ENCODE peak calls at places on chromosomes 3 and 15, in nine cellular contexts. Y, Z, Q, M, X, T, C, W and J are unnamed samples.

GRCh38 chr3:33668618-33669017 is 49.4 kb downstream of the CLASP2 start:
- DNase-seq in X (no peak), M (no peak), W (no peak), Z (no peak), Q (no peak), C (no peak), Y (no peak), T (no peak), J (no peak)

GRCh38 chr3:45145681-45146614 is at the start of gene CDCP1:
- DNase-seq in Z (peak), X (no peak), M (no peak), W (no peak), T (no peak), Y (no peak), C (peak), Q (no peak), J (no peak)

GRCh38 chr3:154981201-154981600 is 98.9 kb upstream of the MME start:
- DNase-seq in Y (no peak), T (no peak), C (no peak), W (peak), Z (no peak), X (no peak), Q (no peak), M (no peak), J (no peak)

GRCh38 chr3:160801386-160802118 is 45.5 kb downstream of the PPM1L start:
- DNase-seq in M (peak), Z (no peak), Q (peak), Y (no peak), W (peak), X (peak), C (peak), T (peak), J (peak)

GRCh38 chr3:110900583-110900982 is 171.0 kb upstream of the NECTIN3 start:
- DNase-seq in Z (no peak), Q (no peak), C (no peak), T (no peak), M (no peak), Y (peak), X (peak), W (peak), J (no peak)

GRCh38 chr15:91214675-91215590 is 114.9 kb downstream of the SV2B start:
- DNase-seq in M (no peak), T (no peak), Z (no peak), Y (no peak), X (no peak), Q (no peak), C (no peak), W (no peak), J (no peak)

GRCh38 chr15:88681610-88682221 is 42.9 kb downstream of the ISG20 start:
- DNase-seq in Z (no peak), W (no peak), M (no peak), X (no peak), Y (no peak), Q (peak), T (no peak), C (no peak), J (peak)

GRCh38 chr15:70196314-70197291 is 98.9 kb upstream of the TLE3 start:
- DNase-seq in Q (no peak), M (no peak), T (peak), Z (peak), C (peak), X (peak), W (peak), Y (peak), J (peak)

GRCh38 chr3:192727032-192727847 is at the start of gene FGF12:
- DNase-seq in W (peak), Z (peak), C (peak), T (no peak), Y (peak), X (no peak), Q (peak), M (peak), J (peak)

GRCh38 chr15:74831813-74832495 is 5.5 kb downstream of the CPLX3 start:
- DNase-seq in W (no peak), C (no peak), Y (no peak), Q (no peak), X (no peak), Z (no peak), T (no peak), M (no peak), J (no peak)

GRCh38 chr3:194468086-194468485 is 18.7 kb downstream of the ATP13A3 start:
- DNase-seq in Y (peak), W (peak), C (no peak), M (no peak), Z (no peak), Q (no peak), X (no peak), T (no peak), J (no peak)

GRCh38 chr3:76561494-76562242 is 478.2 kb upstream of the ROBO2 start:
- DNase-seq in C (no peak), Q (no peak), W (no peak), X (no peak), M (no peak), Y (peak), Z (no peak), T (no peak), J (no peak)

GRCh38 chr15:40336129-40337122 is 4.3 kb downstream of the CCDC9B start:
- DNase-seq in W (no peak), T (no peak), X (no peak), C (no peak), Z (no peak), Q (no peak), M (no peak), Y (no peak), J (no peak)

GRCh38 chr3:78178740-78179139 is 1138.8 kb downstream of the ROBO2 start:
- DNase-seq in W (no peak), Q (no peak), C (no peak), X (no peak), Y (no peak), M (no peak), Z (no peak), T (no peak), J (no peak)

GRCh38 chr3:155805802-155806618 is at the start of gene C3orf33:
- DNase-seq in X (no peak), T (peak), W (peak), Y (peak), Z (peak), Q (peak), C (peak), M (peak), J (peak)

GRCh38 chr3:38059148-38059547 is 20.1 kb downstream of the DLEC1 start:
- DNase-seq in W (no peak), Q (no peak), Z (no peak), C (no peak), T (no peak), Y (no peak), X (no peak), M (no peak), J (no peak)

GRCh38 chr3:52281980-52282801 is 3.7 kb upstream of the WDR82 start:
- DNase-seq in X (no peak), M (no peak), Z (no peak), Y (no peak), C (no peak), W (peak), Q (no peak), T (peak), J (no peak)

GRCh38 chr3:88137836-88138235 is 11.9 kb upstream of the C3orf38 start:
- DNase-seq in W (peak), Q (no peak), X (no peak), T (no peak), M (no peak), Y (no peak), Z (no peak), C (no peak), J (no peak)

GRCh38 chr3:81308296-81308695 is 453.1 kb downstream of the GBE1 start:
- DNase-seq in T (no peak), C (no peak), W (peak), Z (no peak), Q (no peak), X (no peak), Y (peak), M (no peak), J (no peak)

GRCh38 chr3:52532517-52532837 is 1.2 kb downstream of the NT5DC2 start:
- DNase-seq in T (peak), X (no peak), Z (no peak), Y (peak), Q (peak), C (no peak), W (no peak), M (no peak), J (peak)

GRCh38 chr15:91578511-91578910 is 275.0 kb upstream of the SLCO3A1 start:
- DNase-seq in C (no peak), W (no peak), X (no peak), T (no peak), Q (no peak), Z (no peak), Y (no peak), M (no peak), J (no peak)

GRCh38 chr3:105466072-105466471 is 99.4 kb downstream of the ALCAM start:
- DNase-seq in C (no peak), M (no peak), Z (no peak), X (no peak), W (no peak), Y (no peak), T (no peak), Q (no peak), J (no peak)

GRCh38 chr3:133448478-133449122 is 48.7 kb downstream of the BFSP2 start:
- DNase-seq in Y (no peak), W (no peak), M (no peak), Q (no peak), Z (no peak), C (no peak), X (no peak), T (peak), J (no peak)

GRCh38 chr3:155889952-155890351 is 19.5 kb downstream of the GMPS start:
- DNase-seq in T (no peak), M (no peak), Y (no peak), C (no peak), W (no peak), Q (no peak), Z (no peak), X (no peak), J (no peak)

GRCh38 chr3:51794202-51794601 is 15.2 kb upstream of the IQCF6 start:
- DNase-seq in T (no peak), Z (no peak), C (no peak), Q (no peak), W (no peak), Y (no peak), X (no peak), M (no peak), J (no peak)

GRCh38 chr15:98799991-98800390 is 151.7 kb downstream of the IGF1R start:
- DNase-seq in W (no peak), T (no peak), X (no peak), Q (no peak), M (no peak), Z (no peak), Y (no peak), C (no peak), J (no peak)

GRCh38 chr3:140859592-140860336 is 81.9 kb upstream of the SLC25A36 start:
- DNase-seq in C (no peak), T (no peak), W (no peak), Z (no peak), Q (no peak), Y (no peak), M (no peak), X (no peak), J (no peak)

GRCh38 chr15:69424001-69424400 is 9.9 kb downstream of the KIF23 start:
- DNase-seq in W (peak), X (no peak), Z (no peak), M (no peak), T (no peak), Q (no peak), C (no peak), Y (peak), J (no peak)

GRCh38 chr15:70976856-70977255 is 84.2 kb downstream of the LRRC49 start:
- DNase-seq in Z (no peak), Y (peak), W (peak), C (no peak), X (peak), T (no peak), M (no peak), Q (no peak), J (no peak)

GRCh38 chr3:64207289-64208086 is 17.8 kb downstream of the PRICKLE2 start:
- DNase-seq in M (peak), Y (peak), T (no peak), Q (no peak), Z (no peak), C (no peak), W (peak), X (no peak), J (no peak)

GRCh38 chr3:152069871-152070270 is 196.4 kb downstream of the SUCNR1 start:
- DNase-seq in M (no peak), X (no peak), Z (no peak), Y (peak), Q (no peak), C (no peak), W (no peak), T (no peak), J (no peak)

GRCh38 chr3:171163724-171164465 is 137.4 kb upstream of the SLC2A2 start:
- DNase-seq in M (no peak), Q (no peak), T (no peak), Y (no peak), W (peak), X (no peak), Z (no peak), C (no peak), J (no peak)

GRCh38 chr3:61530355-61530754 is 31.0 kb upstream of the PTPRG start:
- DNase-seq in Y (peak), C (no peak), T (no peak), W (peak), M (no peak), Z (no peak), X (no peak), Q (no peak), J (no peak)

DNA sequence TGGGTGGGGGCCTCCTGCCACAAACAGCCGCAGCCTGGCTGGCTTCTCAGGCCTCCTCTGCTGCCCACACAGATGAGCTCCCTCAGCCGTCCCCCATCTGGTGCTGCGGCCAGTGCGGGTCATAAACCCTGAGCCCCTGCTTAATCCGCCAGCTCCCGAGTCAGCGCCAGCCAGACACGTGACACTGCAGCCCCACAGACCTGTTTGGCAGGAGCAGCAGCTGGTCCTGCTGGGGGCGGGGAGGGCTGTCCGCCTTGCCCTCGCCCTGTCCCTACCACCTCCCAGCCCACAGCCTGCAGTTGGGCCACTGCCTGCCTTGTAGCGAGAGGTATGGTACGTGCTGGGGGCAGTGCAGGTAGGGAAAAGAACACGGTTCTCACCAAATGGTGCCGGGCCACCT is 86.2 kb downstream of the IQSEC1 start:
- DNase-seq in C (no peak), X (no peak), W (no peak), T (no peak), Y (no peak), Q (peak), M (peak), Z (no peak), J (no peak)
- H3K4me3 ChIP-seq in C (no peak), X (no peak), W (no peak), T (no peak), Y (no peak), Q (no peak), M (peak), Z (no peak), J (no peak)

GRCh38 chr3:47825590-47825989 is 22.7 kb downstream of the DHX30 start:
- DNase-seq in Z (no peak), Y (no peak), X (no peak), Q (no peak), W (no peak), M (no peak), C (no peak), T (no peak), J (no peak)
- H3K4me3 ChIP-seq in Z (peak), Y (peak), X (peak), Q (peak), W (peak), M (peak), C (peak), T (peak), J (peak)

GRCh38 chr3:158562674-158563073 is 8.3 kb upstream of the MLF1 start:
- DNase-seq in T (no peak), Z (no peak), X (no peak), Q (no peak), C (no peak), Y (no peak), W (no peak), M (no peak), J (no peak)
- H3K4me3 ChIP-seq in T (no peak), Z (no peak), X (no peak), Q (no peak), C (no peak), Y (no peak), W (no peak), M (no peak), J (no peak)

GRCh38 chr3:165192610-165193192 is 3.5 kb downstream of the SLITRK3 start:
- DNase-seq in X (no peak), W (no peak), T (no peak), C (no peak), Y (no peak), M (no peak), Z (no peak), Q (no peak), J (no peak)

GRCh38 chr3:165194477-165195135 is 1.6 kb downstream of the SLITRK3 start:
- DNase-seq in C (no peak), M (no peak), T (no peak), Q (no peak), X (no peak), Y (no peak), W (no peak), Z (no peak), J (no peak)

GRCh38 chr3:165191476-165191875 is 4.7 kb downstream of the SLITRK3 start:
- DNase-seq in W (no peak), C (no peak), X (no peak), M (no peak), Z (no peak), T (no peak), Y (no peak), Q (no peak), J (no peak)

GRCh38 chr3:165195226-165195625 is 958 bp downstream of the SLITRK3 start:
- DNase-seq in Q (no peak), C (no peak), T (no peak), W (no peak), M (no peak), Z (no peak), Y (no peak), X (no peak), J (no peak)

DNA sequence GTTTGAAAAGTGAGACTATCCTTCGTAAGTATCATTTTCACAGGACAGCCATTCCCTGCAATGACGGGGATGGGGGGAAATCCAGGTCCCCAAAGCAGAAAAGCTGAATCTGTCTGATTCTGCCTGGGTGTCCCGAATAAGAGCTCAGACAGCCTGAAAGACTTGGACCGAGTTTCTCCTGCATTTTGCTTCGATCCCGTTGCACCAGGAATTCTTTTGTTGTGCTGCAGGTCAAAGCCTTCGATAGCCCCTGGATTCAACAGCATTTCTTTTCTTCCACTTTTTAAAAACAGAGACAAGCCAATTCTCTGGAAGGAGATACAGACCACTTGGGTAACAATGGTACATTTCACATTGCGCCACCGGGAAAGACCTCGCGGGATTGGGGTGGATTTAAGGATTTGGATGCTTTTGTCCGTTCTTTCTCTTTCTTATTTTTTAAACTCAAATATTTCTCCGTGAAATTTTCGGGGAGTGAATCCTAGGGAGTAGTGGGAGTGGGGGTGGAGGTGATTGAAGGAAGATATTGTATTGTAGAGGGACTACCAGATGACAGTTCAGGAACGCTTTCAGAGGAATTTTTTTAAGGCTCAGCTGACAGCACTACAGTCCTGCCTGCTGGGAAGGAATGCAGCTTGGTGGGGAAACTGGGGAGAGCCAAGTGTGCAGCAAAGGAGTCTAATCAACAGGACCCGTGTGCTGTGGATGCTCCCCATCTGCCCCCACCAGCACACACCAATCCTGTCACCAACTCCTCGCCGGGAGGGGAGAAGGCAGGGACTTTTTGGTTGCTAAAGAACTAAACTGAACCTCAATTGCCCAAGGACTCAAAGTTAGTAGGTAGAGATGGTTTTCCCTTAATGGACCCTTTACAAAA is 2.6 kb downstream of the SLITRK3 start:
- DNase-seq in X (no peak), Y (no peak), T (no peak), M (no peak), Z (no peak), W (no peak), Q (no peak), C (no peak), J (no peak)
- H3K4me3 ChIP-seq in X (no peak), Y (peak), T (no peak), M (peak), Z (no peak), W (no peak), Q (no peak), C (no peak), J (no peak)

DNA sequence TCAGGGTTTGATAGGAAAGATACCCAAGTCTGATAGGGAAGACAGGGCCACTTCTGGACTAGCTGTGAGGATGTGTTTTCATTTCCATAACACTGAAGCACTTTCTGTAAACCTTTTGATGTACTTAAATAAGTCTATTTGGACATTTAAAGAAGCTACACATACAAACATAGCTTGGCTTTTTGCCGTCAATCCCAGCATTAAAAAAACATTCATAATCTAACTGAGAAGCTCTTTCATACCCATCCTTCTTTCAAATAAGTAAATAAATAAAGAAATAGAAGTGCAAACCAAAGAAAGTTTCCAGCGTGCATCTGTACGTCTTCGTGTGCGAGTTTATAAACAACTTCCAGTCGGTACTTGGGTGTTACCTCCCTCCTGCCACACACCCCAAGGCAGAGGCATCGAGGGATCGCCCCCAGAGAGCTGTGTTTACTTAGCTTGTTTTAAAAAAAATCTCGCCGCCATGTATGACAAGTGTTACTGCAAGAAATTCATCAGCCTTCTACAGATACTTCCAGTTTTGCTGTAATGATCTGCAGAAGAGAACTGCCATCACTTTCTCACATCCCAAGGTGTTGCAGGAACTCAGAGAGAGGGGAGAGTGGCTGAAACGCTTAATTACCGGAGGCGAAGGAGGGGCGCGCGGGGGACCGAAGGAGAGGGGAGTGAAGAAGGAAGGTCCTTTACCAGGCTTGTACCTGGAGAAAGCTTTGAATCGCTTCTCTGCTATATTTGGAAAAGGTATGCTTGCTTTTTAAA is 9.0 kb upstream of the MEIS2 start:
- DNase-seq in C (no peak), M (no peak), Q (no peak), T (no peak), X (no peak), Z (no peak), Y (no peak), W (no peak), J (no peak)
- H3K4me3 ChIP-seq in C (no peak), M (peak), Q (peak), T (no peak), X (no peak), Z (no peak), Y (peak), W (no peak), J (no peak)

DNA sequence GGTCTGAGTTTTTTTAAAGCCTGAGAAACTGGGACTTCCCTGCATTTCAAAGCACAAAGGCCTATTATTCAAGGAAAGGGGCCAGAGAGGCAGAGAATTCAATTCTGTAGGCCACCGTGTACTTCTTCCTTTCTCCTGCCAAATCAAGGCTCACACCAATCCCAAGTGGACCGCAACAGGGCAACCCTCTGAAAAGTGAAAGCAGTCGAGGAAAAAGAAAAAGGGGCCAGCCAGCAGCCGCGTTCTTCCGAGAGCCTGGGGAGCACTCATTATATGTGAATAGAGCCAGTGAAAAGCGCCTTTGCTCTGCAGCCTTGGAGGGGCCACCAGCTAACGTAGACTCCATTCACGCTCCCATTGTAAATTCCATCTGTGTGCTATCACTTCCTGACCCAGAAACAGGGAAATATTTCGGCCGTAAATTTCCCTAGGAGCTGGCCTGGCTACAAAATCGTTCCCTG is 45.9 kb upstream of the THUMPD3 start:
- DNase-seq in Y (peak), M (no peak), Z (no peak), W (peak), T (no peak), X (no peak), C (no peak), Q (peak), J (no peak)
- H3K4me3 ChIP-seq in Y (peak), M (peak), Z (no peak), W (peak), T (no peak), X (peak), C (peak), Q (peak), J (no peak)